ENCODE peak calls at places on chromosomes 6 and 20, in ten cellular contexts. R is K562, L is SK-N-SH, J is suprapubic skin, G is upper lobe of left lung, U is stomach, N is H1, T is transverse colon, B is HepG2, M is esophagus muscularis mucosa. H is an unnamed sample.
A peak's percentile ranks its signal among the peaks of the same experiment; 100 is the strongest.

GRCh38 chr20:25991051-25991755 is 294.6 kb upstream of the ZNF337 start:
- DNase-seq in M (no peak), L (no peak), R (no peak), N (no peak), B (no peak), J (no peak), G (no peak), T (no peak), U (no peak), H (no peak)

GRCh38 chr6:1363298-1363697 is 26.1 kb upstream of the FOXF2 start:
- DNase-seq in J (no peak), M (no peak), B (no peak), L (no peak), G (no peak), T (no peak), R (no peak), U (no peak), N (no peak), H (no peak)

GRCh38 chr6:67646550-67646949 is 988.5 kb upstream of the ADGRB3 start:
- DNase-seq in J (no peak), G (no peak), M (no peak), R (no peak), U (no peak), N (no peak), B (no peak), T (no peak), L (no peak), H (no peak)

GRCh38 chr20:19631410-19631809 is 126.6 kb upstream of the RIN2 start:
- DNase-seq in B (no peak), N (no peak), M (peak; percentile 14), T (no peak), L (no peak), U (peak; percentile 81), R (peak; percentile 2), J (no peak), G (no peak), H (no peak)

GRCh38 chr6:36094238-36094637 is 36.1 kb upstream of the MAPK13 start:
- DNase-seq in R (no peak), M (no peak), B (no peak), J (no peak), G (no peak), T (no peak), L (no peak), U (no peak), N (no peak), H (no peak)

GRCh38 chr6:154613137-154613676 is 102.7 kb upstream of the CNKSR3 start:
- DNase-seq in B (no peak), L (no peak), R (peak; percentile 69), N (no peak), U (no peak), T (no peak), J (no peak), G (no peak), M (no peak), H (no peak)

GRCh38 chr6:149094156-149094555 is 223.4 kb upstream of the TAB2 start:
- DNase-seq in J (no peak), N (peak; percentile 7), L (no peak), U (no peak), T (no peak), G (no peak), B (no peak), M (no peak), R (no peak), H (no peak)

GRCh38 chr20:48278961-48279481 is 493.7 kb upstream of the SULF2 start:
- DNase-seq in U (no peak), T (no peak), N (no peak), R (no peak), J (no peak), G (no peak), L (no peak), B (no peak), M (no peak), H (no peak)

GRCh38 chr6:129683606-129684322 is 26.2 kb downstream of the ARHGAP18 start:
- DNase-seq in U (peak; percentile 72), B (peak; percentile 96), G (peak; percentile 90), M (peak; percentile 91), L (peak; percentile 11), N (no peak), J (peak; percentile 76), T (peak; percentile 81), R (peak; percentile 94), H (peak; percentile 90)

GRCh38 chr20:50806126-50806768 is 11.4 kb downstream of the BCAS4 start:
- DNase-seq in B (no peak), M (no peak), T (no peak), L (no peak), R (no peak), G (no peak), U (no peak), J (no peak), N (no peak), H (no peak)

GRCh38 chr20:36792422-36792821 is 18.9 kb upstream of the DSN1 start:
- DNase-seq in R (peak; percentile 32), B (peak; percentile 80), L (peak; percentile 70), M (no peak), N (peak; percentile 56), G (no peak), T (no peak), U (peak; percentile 53), J (no peak), H (no peak)

GRCh38 chr20:61520761-61521460 is 268.9 kb downstream of the CDH4 start:
- DNase-seq in M (no peak), T (no peak), N (no peak), R (peak; percentile 34), J (no peak), U (no peak), B (no peak), G (no peak), L (no peak), H (no peak)
- TF ChIP-seq EP300 in M (no peak), T (no peak), N (no peak), R (no peak), J (no peak), U (no peak), B (no peak), G (no peak), L (no peak), H (no peak)

DNA sequence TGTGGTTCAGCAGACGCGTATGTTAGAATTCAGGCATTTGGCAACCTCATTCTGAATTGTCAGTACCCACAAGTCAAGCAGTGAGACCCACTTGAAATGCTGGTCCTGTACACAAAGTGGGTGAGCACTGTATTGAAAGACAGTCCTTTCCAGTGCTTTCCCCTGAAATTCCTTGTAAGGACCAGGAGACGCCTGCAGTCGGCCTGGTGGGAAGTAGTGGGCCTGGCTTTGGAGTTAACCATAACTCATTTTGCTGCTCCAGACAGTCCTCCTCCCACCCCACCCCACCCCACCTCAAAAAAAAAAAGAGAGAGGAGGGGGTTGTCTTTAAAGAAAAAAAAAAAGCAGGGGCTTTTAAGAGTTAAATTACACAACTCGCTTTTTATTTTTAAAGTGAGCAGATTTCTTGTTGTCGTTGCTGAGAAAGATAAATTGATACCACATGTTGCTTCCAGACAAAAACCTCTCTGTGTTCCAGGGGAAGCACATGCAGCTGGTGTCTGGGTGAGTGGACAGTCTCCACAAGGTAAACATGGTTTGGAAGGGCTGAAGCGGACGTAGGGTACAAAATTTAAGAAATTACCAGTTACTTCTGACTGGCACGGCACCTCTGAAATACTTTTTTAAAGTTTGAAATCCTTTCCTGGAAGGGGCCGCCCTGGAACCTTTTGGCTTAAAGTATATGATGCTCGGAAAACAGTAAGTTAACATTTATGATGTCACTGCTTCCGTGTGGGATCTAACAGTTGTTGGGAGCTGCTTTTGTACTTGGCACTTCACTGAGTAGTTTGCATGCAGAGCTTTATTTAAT is 95.3 kb downstream of the FOXO3 start:
- DNase-seq in U (no peak), J (no peak), R (no peak), G (no peak), B (peak; percentile 62), L (peak; percentile 50), M (no peak), T (no peak), N (no peak), H (peak; percentile 77)
- TF ChIP-seq POLR2AphosphoS5 in U (peak; percentile 43), J (no peak), R (no peak), G (peak; percentile 39), B (no peak), L (peak; percentile 66), M (peak; percentile 62), T (peak; percentile 41), N (no peak), H (no peak)

GRCh38 chr6:53300656-53301551 is 47.8 kb downstream of the ELOVL5 start:
- DNase-seq in N (no peak), U (no peak), M (no peak), G (peak; percentile 82), B (peak; percentile 15), L (no peak), R (no peak), J (no peak), T (no peak), H (no peak)
- TF ChIP-seq EP300 in N (no peak), U (no peak), M (no peak), G (no peak), B (no peak), L (no peak), R (no peak), J (no peak), T (no peak), H (no peak)

GRCh38 chr6:89682991-89683390 is 44.4 kb upstream of the LYRM2 start:
- DNase-seq in G (no peak), U (no peak), B (no peak), M (peak; percentile 77), J (no peak), R (no peak), T (no peak), N (no peak), L (no peak), H (no peak)
- TF ChIP-seq POLR2AphosphoS5 in G (no peak), U (no peak), B (no peak), M (no peak), J (no peak), R (no peak), T (no peak), N (no peak), L (no peak), H (no peak)

GRCh38 chr6:158770948-158771347 is 48.2 kb downstream of the EZR start:
- DNase-seq in L (no peak), T (no peak), R (no peak), N (no peak), B (no peak), U (no peak), J (no peak), G (no peak), M (no peak), H (peak; percentile 57)
- TF ChIP-seq EP300 in L (no peak), T (no peak), R (no peak), N (no peak), B (no peak), U (no peak), J (no peak), G (no peak), M (no peak), H (no peak)

DNA sequence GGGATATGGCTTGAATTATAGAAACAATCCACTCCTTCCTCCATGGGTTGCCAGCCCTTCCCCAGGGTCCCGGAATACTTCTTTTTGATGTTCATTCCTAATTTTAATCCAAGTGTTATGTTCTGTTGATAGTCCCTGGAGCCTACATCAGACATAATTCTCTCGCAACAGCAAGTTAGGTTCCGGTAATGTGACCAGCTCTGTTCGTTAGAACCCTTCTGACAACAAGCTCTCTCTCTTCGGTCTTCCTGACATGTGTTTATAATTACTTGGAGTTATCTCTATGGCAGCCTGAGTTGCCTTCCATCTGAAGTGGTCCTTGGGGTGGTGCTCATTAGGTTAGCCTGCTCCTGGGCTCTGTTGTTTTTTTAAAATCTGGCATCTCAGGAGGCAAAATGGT is 506.9 kb upstream of the JARID2 start:
- DNase-seq in T (no peak), M (no peak), J (no peak), R (no peak), U (no peak), B (no peak), L (peak; percentile 43), N (no peak), G (no peak), H (no peak)
- TF ChIP-seq POLR2AphosphoS5 in T (no peak), M (no peak), J (no peak), R (no peak), U (no peak), B (no peak), L (no peak), N (no peak), G (no peak), H (no peak)

H was measured in sigmoid colon.